ENCODE peak calls at places on chromosome 19, in four cellular contexts. C, G, D and U are unnamed samples.

GRCh38 chr19:3710265-3710812 is 2.2 kb downstream of the TJP3 start:
- DNase-seq in D (no peak), C (peak), G (peak), U (no peak)

GRCh38 chr19:39085392-39085791 is 1.2 kb downstream of the ACP7 start:
- DNase-seq in C (no peak), G (no peak), D (no peak), U (no peak)

GRCh38 chr19:55289117-55289796 is 5.5 kb downstream of the BRSK1 start:
- DNase-seq in C (no peak), D (no peak), G (no peak), U (no peak)

GRCh38 chr19:3987619-3988371 is 2.5 kb upstream of the EEF2 start:
- DNase-seq in C (peak), D (peak), G (peak), U (no peak)

GRCh38 chr19:11067356-11068113 is 21.7 kb upstream of the LDLR start:
- DNase-seq in D (no peak), C (peak), G (no peak), U (no peak)

GRCh38 chr19:14472202-14472961 is 2.8 kb downstream of the PTGER1 start:
- DNase-seq in D (no peak), G (peak), C (no peak), U (no peak)

GRCh38 chr19:45178262-45179062 is at the start of gene BLOC1S3:
- DNase-seq in G (peak), D (peak), C (peak), U (peak)

GRCh38 chr19:11152318-11153062 is 3.1 kb downstream of the SPC24 start:
- DNase-seq in C (peak), D (no peak), G (no peak), U (peak)

GRCh38 chr19:21328402-21328801 is 808 bp downstream of the ZNF708 start:
- DNase-seq in D (no peak), C (no peak), G (no peak), U (no peak)

GRCh38 chr19:18233224-18233825 is 7.1 kb upstream of the PDE4C start:
- DNase-seq in C (no peak), G (peak), D (no peak), U (no peak)

GRCh38 chr19:28878862-28879566 is 333.9 kb downstream of the UQCRFS1 start:
- DNase-seq in D (peak), G (peak), C (peak), U (peak)

GRCh38 chr19:53130506-53130905 is 2.2 kb downstream of the ZNF415 start:
- DNase-seq in C (no peak), G (no peak), D (no peak), U (no peak)

GRCh38 chr19:7519411-7520130 is 2.9 kb upstream of the MCOLN1 start:
- DNase-seq in D (no peak), G (no peak), C (no peak), U (no peak)

GRCh38 chr19:41802770-41803169 is 6.4 kb downstream of the CEACAM3 start:
- DNase-seq in G (no peak), D (no peak), C (no peak), U (no peak)

GRCh38 chr19:48724796-48725753 is 5.5 kb upstream of the MAMSTR start:
- DNase-seq in G (peak), D (no peak), C (peak), U (peak)

GRCh38 chr19:15216363-15216762 is 15.6 kb upstream of the NOTCH3 start:
- DNase-seq in G (no peak), D (no peak), C (no peak), U (no peak)

GRCh38 chr19:10544242-10544752 is 593 bp downstream of the ATG4D start:
- DNase-seq in D (no peak), C (no peak), G (no peak), U (no peak)

GRCh38 chr19:31361728-31362127 is 12.5 kb upstream of the TSHZ3 start:
- DNase-seq in G (no peak), D (no peak), C (no peak), U (no peak)

GRCh38 chr19:56132316-56132822 is 8.7 kb upstream of the ZNF444 start:
- DNase-seq in C (no peak), G (no peak), D (no peak), U (no peak)

GRCh38 chr19:9834302-9834725 is 804 bp upstream of the PIN1 start:
- DNase-seq in G (no peak), D (no peak), C (no peak), U (no peak)

GRCh38 chr19:35696835-35697234 is 7.5 kb upstream of the ZBTB32 start:
- DNase-seq in C (no peak), D (no peak), G (no peak), U (no peak)

GRCh38 chr19:44988896-44989563 is 12.2 kb upstream of the RELB start:
- DNase-seq in D (peak), G (peak), C (peak), U (peak)

GRCh38 chr19:38055655-38056521 is 148.9 kb downstream of the SIPA1L3 start:
- DNase-seq in D (no peak), G (no peak), C (no peak), U (no peak)

GRCh38 chr19:48341006-48341405 is 15.7 kb downstream of the EMP3 start:
- DNase-seq in D (no peak), G (no peak), C (no peak), U (no peak)

GRCh38 chr19:41844601-41845000 is at the start of gene LYPD4:
- DNase-seq in D (no peak), C (no peak), G (no peak), U (no peak)

GRCh38 chr19:1764293-1764683 is 11.0 kb downstream of the ONECUT3 start:
- DNase-seq in G (no peak), D (no peak), C (no peak), U (no peak)

GRCh38 chr19:38224014-38224862 is at the start of gene DPF1:
- DNase-seq in C (peak), G (peak), D (peak), U (no peak)

GRCh38 chr19:40284501-40285352 is at the start of gene AKT2:
- DNase-seq in C (no peak), D (no peak), G (peak), U (no peak)